ENCODE peak calls at places on chromosome 7, in five cellular contexts. One of them, this sample, is unnamed.

GRCh38 chr7:103636153-103636552 is 190.1 kb upstream of the SLC26A5 start:
- DNase-seq in ovary: no peak
- DNase-seq in sigmoid colon: no peak
- DNase-seq in HCT116: no peak
- DNase-seq in adrenal gland: no peak
- DNase-seq in this sample: peak

GRCh38 chr7:149261321-149261828 is 621 bp upstream of the ZNF783 start:
- DNase-seq in ovary: no peak
- DNase-seq in sigmoid colon: no peak
- DNase-seq in HCT116: no peak
- DNase-seq in adrenal gland: no peak
- DNase-seq in this sample: peak

GRCh38 chr7:6420680-6421079 is 27.1 kb downstream of the DAGLB start:
- DNase-seq in ovary: no peak
- DNase-seq in sigmoid colon: no peak
- DNase-seq in HCT116: no peak
- DNase-seq in adrenal gland: no peak
- DNase-seq in this sample: no peak

GRCh38 chr7:12686234-12686893 is 1.1 kb upstream of the ARL4A start:
- DNase-seq in ovary: peak
- DNase-seq in sigmoid colon: peak
- DNase-seq in HCT116: peak
- DNase-seq in adrenal gland: peak
- DNase-seq in this sample: peak

GRCh38 chr7:71016387-71016786 is 115.6 kb upstream of the GALNT17 start:
- DNase-seq in ovary: no peak
- DNase-seq in sigmoid colon: no peak
- DNase-seq in HCT116: no peak
- DNase-seq in adrenal gland: no peak
- DNase-seq in this sample: no peak

GRCh38 chr7:34060548-34060947 is 155.2 kb downstream of the BMPER start:
- DNase-seq in ovary: no peak
- DNase-seq in sigmoid colon: no peak
- DNase-seq in HCT116: no peak
- DNase-seq in adrenal gland: no peak
- DNase-seq in this sample: no peak

GRCh38 chr7:135678612-135679575 is 16.6 kb downstream of the STMP1 start:
- DNase-seq in ovary: no peak
- DNase-seq in sigmoid colon: peak
- DNase-seq in HCT116: no peak
- DNase-seq in adrenal gland: peak
- DNase-seq in this sample: no peak

GRCh38 chr7:33799766-33800165 is 105.6 kb upstream of the BMPER start:
- DNase-seq in ovary: no peak
- DNase-seq in sigmoid colon: no peak
- DNase-seq in HCT116: no peak
- DNase-seq in adrenal gland: no peak
- DNase-seq in this sample: no peak

GRCh38 chr7:139479620-139480019 is 3.9 kb downstream of the KLRG2 start:
- DNase-seq in ovary: no peak
- DNase-seq in sigmoid colon: no peak
- DNase-seq in HCT116: no peak
- DNase-seq in adrenal gland: no peak
- DNase-seq in this sample: no peak

GRCh38 chr7:106102387-106102966 is 9.6 kb downstream of the SYPL1 start:
- DNase-seq in ovary: no peak
- DNase-seq in sigmoid colon: no peak
- DNase-seq in HCT116: no peak
- DNase-seq in adrenal gland: no peak
- DNase-seq in this sample: no peak

GRCh38 chr7:119842786-119843185 is 430.2 kb upstream of the KCND2 start:
- DNase-seq in ovary: no peak
- DNase-seq in sigmoid colon: no peak
- DNase-seq in HCT116: no peak
- DNase-seq in adrenal gland: no peak
- DNase-seq in this sample: no peak

GRCh38 chr7:1080251-1080917 is 7.5 kb upstream of the GPER1 start:
- DNase-seq in ovary: no peak
- DNase-seq in sigmoid colon: no peak
- DNase-seq in HCT116: no peak
- DNase-seq in adrenal gland: no peak
- DNase-seq in this sample: no peak

GRCh38 chr7:121084748-121085336 is 96.3 kb downstream of the CPED1 start:
- DNase-seq in ovary: no peak
- DNase-seq in sigmoid colon: no peak
- DNase-seq in HCT116: no peak
- DNase-seq in adrenal gland: no peak
- DNase-seq in this sample: no peak

GRCh38 chr7:88243345-88243909 is 23.6 kb upstream of the SRI start:
- DNase-seq in ovary: no peak
- DNase-seq in sigmoid colon: no peak
- DNase-seq in HCT116: peak
- DNase-seq in adrenal gland: peak
- DNase-seq in this sample: peak

GRCh38 chr7:132488634-132489302 is 87.5 kb downstream of the PLXNA4 start:
- DNase-seq in ovary: no peak
- DNase-seq in sigmoid colon: no peak
- DNase-seq in HCT116: no peak
- DNase-seq in adrenal gland: no peak
- DNase-seq in this sample: no peak

GRCh38 chr7:93960986-93961385 is 39.5 kb downstream of the GNG11 start:
- DNase-seq in ovary: no peak
- DNase-seq in sigmoid colon: no peak
- DNase-seq in HCT116: no peak
- DNase-seq in adrenal gland: no peak
- DNase-seq in this sample: no peak

GRCh38 chr7:155333346-155334234 is 35.9 kb downstream of the INSIG1 start:
- DNase-seq in ovary: no peak
- DNase-seq in sigmoid colon: no peak
- DNase-seq in HCT116: no peak
- DNase-seq in adrenal gland: no peak
- DNase-seq in this sample: peak

GRCh38 chr7:142799483-142799882 is 28.7 kb downstream of the PRSS2 start:
- DNase-seq in ovary: no peak
- DNase-seq in sigmoid colon: no peak
- DNase-seq in HCT116: no peak
- DNase-seq in adrenal gland: no peak
- DNase-seq in this sample: no peak

GRCh38 chr7:2999078-2999500 is 44.6 kb downstream of the CARD11 start:
- DNase-seq in ovary: no peak
- DNase-seq in sigmoid colon: peak
- DNase-seq in HCT116: no peak
- DNase-seq in adrenal gland: no peak
- DNase-seq in this sample: no peak

GRCh38 chr7:140643416-140643815 is 2.8 kb upstream of the DENND2A start:
- DNase-seq in ovary: peak
- DNase-seq in sigmoid colon: peak
- DNase-seq in HCT116: no peak
- DNase-seq in adrenal gland: no peak
- DNase-seq in this sample: no peak

GRCh38 chr7:99579956-99580777 is 17.9 kb upstream of the TMEM225B start:
- DNase-seq in ovary: peak
- DNase-seq in sigmoid colon: no peak
- DNase-seq in HCT116: no peak
- DNase-seq in adrenal gland: peak
- DNase-seq in this sample: peak

GRCh38 chr7:45888993-45889366 is 692 bp downstream of the IGFBP1 start:
- DNase-seq in ovary: no peak
- DNase-seq in sigmoid colon: no peak
- DNase-seq in HCT116: no peak
- DNase-seq in adrenal gland: no peak
- DNase-seq in this sample: no peak

GRCh38 chr7:83633516-83633915 is 15.4 kb downstream of the SEMA3E start:
- DNase-seq in ovary: no peak
- DNase-seq in sigmoid colon: no peak
- DNase-seq in HCT116: no peak
- DNase-seq in adrenal gland: no peak
- DNase-seq in this sample: no peak

GRCh38 chr7:47253650-47254080 is 328.2 kb downstream of the TNS3 start:
- DNase-seq in ovary: peak
- DNase-seq in sigmoid colon: peak
- DNase-seq in HCT116: peak
- DNase-seq in adrenal gland: peak
- DNase-seq in this sample: peak

GRCh38 chr7:149462101-149462520 is 1.2 kb upstream of the ZNF777 start:
- DNase-seq in ovary: no peak
- DNase-seq in sigmoid colon: no peak
- DNase-seq in HCT116: no peak
- DNase-seq in adrenal gland: no peak
- DNase-seq in this sample: no peak

GRCh38 chr7:73622909-73623797 is 1.2 kb downstream of the MLXIPL start:
- DNase-seq in ovary: peak
- DNase-seq in sigmoid colon: peak
- DNase-seq in HCT116: no peak
- DNase-seq in adrenal gland: peak
- DNase-seq in this sample: peak
- H3K4me3 ChIP-seq in ovary: peak
- H3K4me3 ChIP-seq in sigmoid colon: peak
- H3K4me3 ChIP-seq in HCT116: peak
- H3K4me3 ChIP-seq in adrenal gland: peak
- H3K4me3 ChIP-seq in this sample: no peak

DNA sequence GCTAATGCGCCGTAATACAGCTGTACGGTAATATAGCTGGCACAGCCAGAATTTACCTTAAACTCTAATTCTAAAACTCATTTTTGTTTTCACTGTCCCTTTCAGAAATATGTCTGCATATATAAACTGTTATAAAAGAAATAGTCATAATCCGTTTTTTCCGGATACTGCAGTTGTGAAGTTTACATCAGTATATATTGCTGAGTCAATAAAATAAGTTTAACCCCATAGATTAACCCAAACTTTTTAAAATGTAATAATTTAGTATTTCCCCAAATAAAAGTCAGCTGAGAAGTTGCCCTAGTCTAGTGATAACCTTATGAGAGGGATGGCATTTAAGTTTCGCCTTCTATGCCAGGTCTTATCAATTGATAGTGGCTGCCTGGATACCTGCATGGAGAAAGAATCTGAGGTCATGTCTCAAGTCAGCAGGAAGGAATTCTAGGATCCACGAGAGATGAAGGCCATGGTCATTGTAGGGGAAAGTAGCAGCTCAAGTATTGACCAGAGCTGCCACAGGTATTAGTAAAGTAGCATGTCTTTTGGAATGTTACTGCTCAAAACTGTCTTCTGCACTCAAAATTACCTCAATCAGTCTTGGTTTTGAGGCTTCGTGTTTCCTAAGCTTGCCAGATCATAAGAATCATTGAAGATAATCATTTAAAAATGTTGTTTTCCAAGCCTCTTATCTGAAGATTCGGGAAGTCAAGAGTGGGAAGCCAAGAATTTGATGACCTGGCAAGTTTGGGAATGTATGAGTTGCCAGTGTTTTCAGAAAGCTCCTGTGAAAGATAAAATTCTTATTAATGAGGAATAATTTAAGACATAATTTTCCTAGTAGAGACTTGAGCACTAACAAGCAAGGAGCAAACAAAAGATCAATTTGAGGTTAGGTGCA is 10.8 kb downstream of the PRPS1L1 start:
- DNase-seq in ovary: no peak
- DNase-seq in sigmoid colon: no peak
- DNase-seq in HCT116: no peak
- DNase-seq in adrenal gland: no peak
- DNase-seq in this sample: no peak
- TF ChIP-seq POLR2A in ovary: no peak
- TF ChIP-seq POLR2A in sigmoid colon: no peak
- TF ChIP-seq POLR2A in HCT116: no peak
- TF ChIP-seq POLR2A in adrenal gland: no peak
- TF ChIP-seq POLR2A in this sample: no peak

GRCh38 chr7:26858229-26858568 is 6.2 kb downstream of the SKAP2 start:
- DNase-seq in ovary: no peak
- DNase-seq in sigmoid colon: no peak
- DNase-seq in HCT116: no peak
- DNase-seq in adrenal gland: no peak
- DNase-seq in this sample: no peak

GRCh38 chr7:26857534-26858228 is 6.7 kb downstream of the SKAP2 start:
- DNase-seq in ovary: peak
- DNase-seq in sigmoid colon: peak
- DNase-seq in HCT116: no peak
- DNase-seq in adrenal gland: peak
- DNase-seq in this sample: peak

GRCh38 chr7:26858735-26859134 is 5.7 kb downstream of the SKAP2 start:
- DNase-seq in ovary: no peak
- DNase-seq in sigmoid colon: no peak
- DNase-seq in HCT116: no peak
- DNase-seq in adrenal gland: no peak
- DNase-seq in this sample: no peak

GRCh38 chr7:26856481-26856880 is 7.9 kb downstream of the SKAP2 start:
- DNase-seq in ovary: no peak
- DNase-seq in sigmoid colon: no peak
- DNase-seq in HCT116: no peak
- DNase-seq in adrenal gland: no peak
- DNase-seq in this sample: peak

GRCh38 chr7:26857170-26857533 is 7.2 kb downstream of the SKAP2 start:
- DNase-seq in ovary: no peak
- DNase-seq in sigmoid colon: no peak
- DNase-seq in HCT116: no peak
- DNase-seq in adrenal gland: no peak
- DNase-seq in this sample: no peak
- H3K4me3 ChIP-seq in ovary: no peak
- H3K4me3 ChIP-seq in sigmoid colon: peak
- H3K4me3 ChIP-seq in HCT116: no peak
- H3K4me3 ChIP-seq in adrenal gland: peak
- H3K4me3 ChIP-seq in this sample: no peak

GRCh38 chr7:22150221-22150620 is 204.5 kb upstream of the CDCA7L start:
- DNase-seq in ovary: no peak
- DNase-seq in sigmoid colon: no peak
- DNase-seq in HCT116: no peak
- DNase-seq in adrenal gland: no peak
- DNase-seq in this sample: no peak
- TF ChIP-seq POLR2A in ovary: no peak
- TF ChIP-seq POLR2A in sigmoid colon: no peak
- TF ChIP-seq POLR2A in HCT116: no peak
- TF ChIP-seq POLR2A in adrenal gland: no peak
- TF ChIP-seq POLR2A in this sample: no peak

DNA sequence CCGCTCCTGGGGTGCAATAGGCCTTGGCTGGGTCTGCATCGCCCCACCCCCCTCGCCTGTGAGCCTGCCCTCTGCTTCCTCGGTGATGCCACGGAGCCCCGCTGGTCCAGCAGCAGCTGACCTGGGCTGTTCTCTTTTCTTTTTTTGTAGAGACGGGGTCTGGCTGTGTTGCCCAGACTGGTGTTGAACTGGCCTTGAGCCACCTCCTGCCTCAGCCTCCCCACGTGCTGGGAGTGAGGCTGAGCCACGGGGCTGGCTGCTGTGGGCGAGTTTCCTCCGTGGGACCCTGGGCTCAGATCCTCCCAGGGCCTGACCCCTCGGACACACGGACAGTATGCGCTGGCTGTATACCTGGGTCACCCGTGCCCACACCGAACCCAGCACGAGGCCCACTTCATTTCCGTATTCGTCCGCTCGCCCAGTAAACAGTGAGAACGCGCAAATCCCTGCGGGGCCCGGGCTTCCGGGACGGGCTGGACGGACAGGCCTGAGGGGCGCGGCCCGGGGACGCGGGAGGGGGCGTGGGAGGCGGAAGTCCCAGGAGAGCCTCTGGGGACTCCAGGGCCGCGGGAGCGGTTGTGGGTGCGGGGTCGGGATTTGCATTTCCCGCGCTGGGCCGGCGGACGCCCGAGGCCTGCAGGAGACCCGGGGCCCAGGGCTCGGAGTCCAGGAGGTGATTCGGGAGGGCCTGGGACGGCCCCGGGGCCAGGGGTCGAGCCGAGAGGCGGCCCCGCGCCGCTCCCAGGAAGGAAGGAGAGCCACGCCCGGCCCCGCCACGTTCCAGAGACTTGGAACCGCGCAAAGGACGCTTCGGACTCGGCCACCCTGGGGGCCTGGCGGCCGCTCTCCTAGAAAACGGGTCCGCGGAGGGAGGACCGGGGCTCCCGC is 57.8 kb upstream of the DNAJB6 start:
- DNase-seq in ovary: peak
- DNase-seq in sigmoid colon: peak
- DNase-seq in HCT116: no peak
- DNase-seq in adrenal gland: peak
- DNase-seq in this sample: peak
- H3K4me3 ChIP-seq in ovary: peak
- H3K4me3 ChIP-seq in sigmoid colon: peak
- H3K4me3 ChIP-seq in HCT116: no peak
- H3K4me3 ChIP-seq in adrenal gland: peak
- H3K4me3 ChIP-seq in this sample: no peak

This sample was measured in NB4.